ENCODE peak calls at places on chromosomes 6 and 20, in four cellular contexts. T is IMR-90, S is endothelial cell of umbilical vein, A is K562. L is an unnamed sample. For H3K4me1 and H3K9me1, the result is how much of the 10 kb centered on the place peaks cover.

GRCh38 chr6:73710470-73710869 is 14.5 kb downstream of the CD109 start:
- DNase-seq in T (peak), S (peak), A (no peak), L (peak)

GRCh38 chr6:153038378-153038777 is 35.9 kb upstream of the MTRF1L start:
- DNase-seq in A (no peak), S (no peak), T (peak), L (no peak)

GRCh38 chr20:36872857-36873256 is 3.1 kb upstream of the TLDC2 start:
- DNase-seq in S (no peak), A (no peak), T (no peak), L (no peak)

GRCh38 chr6:1796706-1797529 is 187.2 kb downstream of the FOXC1 start:
- DNase-seq in A (no peak), T (peak), S (peak), L (no peak)

GRCh38 chr6:316753-317038 is 24.4 kb downstream of the DUSP22 start:
- DNase-seq in S (no peak), A (no peak), T (no peak), L (no peak)

GRCh38 chr6:108904731-108905130 is 56.5 kb downstream of the ARMC2 start:
- DNase-seq in A (no peak), S (no peak), T (no peak), L (no peak)

GRCh38 chr20:62208805-62209755 is 11.0 kb downstream of the HRH3 start:
- DNase-seq in T (no peak), S (no peak), A (peak), L (no peak)

GRCh38 chr20:32432277-32432676 is 74.1 kb downstream of the ASXL1 start:
- DNase-seq in T (no peak), S (peak), A (no peak), L (no peak)

GRCh38 chr6:108463789-108464188 is 96.9 kb upstream of the FOXO3 start:
- DNase-seq in S (peak), T (no peak), A (no peak), L (no peak)

GRCh38 chr6:138722425-138723371 is 50.9 kb upstream of the CCDC28A start:
- DNase-seq in S (peak), A (no peak), T (peak), L (no peak)

GRCh38 chr6:147287869-147288271 is 83.7 kb downstream of the STXBP5 start:
- DNase-seq in A (no peak), T (peak), S (peak), L (no peak)

GRCh38 chr20:56778765-56779195 is 149.7 kb downstream of the TFAP2C start:
- DNase-seq in A (no peak), T (peak), S (no peak), L (no peak)

GRCh38 chr6:102895683-102896082 is 1502.2 kb downstream of the GRIK2 start:
- DNase-seq in T (no peak), S (no peak), A (no peak), L (no peak)

GRCh38 chr6:14665827-14666724 is 548.5 kb downstream of the CD83 start:
- DNase-seq in A (peak), S (no peak), T (peak), L (peak)

GRCh38 chr6:85192186-85192585 is 257.7 kb upstream of the NT5E start:
- DNase-seq in A (no peak), T (peak), S (peak), L (no peak)

GRCh38 chr6:168340819-168341218 is 21.2 kb upstream of the DACT2 start:
- DNase-seq in A (no peak), S (no peak), T (no peak), L (no peak)

GRCh38 chr6:16276991-16277981 is 38.9 kb downstream of the GMPR start:
- DNase-seq in A (peak), S (peak), T (peak), L (peak)

GRCh38 chr20:8492182-8492581 is 360.1 kb downstream of the PLCB1 start:
- DNase-seq in A (no peak), T (no peak), S (peak), L (no peak)

GRCh38 chr6:41724638-41725501 is 10.5 kb downstream of the TFEB start:
- DNase-seq in S (no peak), T (no peak), A (no peak), L (no peak)

GRCh38 chr6:52371656-52372151 is 9.8 kb downstream of the PAQR8 start:
- DNase-seq in T (no peak), S (no peak), A (no peak), L (no peak)

GRCh38 chr6:139364302-139364981 is 10.0 kb downstream of the CITED2 start:
- DNase-seq in S (peak), T (peak), A (peak), L (no peak)

GRCh38 chr6:94215614-94216013 is 796.3 kb upstream of the EPHA7 start:
- DNase-seq in S (no peak), A (no peak), T (no peak), L (no peak)

GRCh38 chr20:3818155-3819151 is 1.9 kb upstream of the AP5S1 start:
- DNase-seq in A (peak), T (peak), S (peak), L (no peak)

GRCh38 chr6:143195349-143195845 is 134.7 kb downstream of the AIG1 start:
- DNase-seq in T (no peak), A (no peak), S (peak), L (no peak)

GRCh38 chr20:16049478-16050093 is 523.7 kb downstream of the KIF16B start:
- DNase-seq in S (no peak), A (no peak), T (no peak), L (no peak)

GRCh38 chr20:31496761-31497295 is 17.4 kb upstream of the HM13 start:
- DNase-seq in T (no peak), A (no peak), S (no peak), L (no peak)

DNA sequence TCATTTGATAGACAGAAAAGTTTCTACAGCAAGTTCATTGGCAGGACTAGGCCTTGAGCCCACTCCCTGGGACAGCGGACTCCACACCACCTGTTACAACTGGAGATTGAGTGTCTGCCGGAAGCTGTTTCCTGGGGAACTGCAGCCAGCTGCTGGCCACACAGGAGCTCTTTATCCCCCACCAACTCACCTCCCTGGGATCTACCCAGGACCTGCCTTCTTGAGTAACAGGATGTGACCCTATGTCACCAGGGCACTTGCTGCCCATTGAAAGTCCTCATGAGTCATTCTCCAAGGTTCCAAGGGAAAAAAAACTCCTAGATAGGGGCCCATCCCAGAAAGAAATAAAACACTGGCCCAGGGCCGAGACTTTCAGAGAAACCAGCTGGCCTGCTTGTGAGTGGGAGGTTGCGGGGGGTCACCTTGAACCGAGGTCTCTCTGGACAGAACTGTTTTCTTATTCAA is 37.4 kb upstream of the SLC9A8 start:
- DNase-seq in T (peak), S (peak), A (peak), L (no peak)
- H3K4me2 ChIP-seq in T (no peak), S (peak), A (no peak), L (no peak)

DNA sequence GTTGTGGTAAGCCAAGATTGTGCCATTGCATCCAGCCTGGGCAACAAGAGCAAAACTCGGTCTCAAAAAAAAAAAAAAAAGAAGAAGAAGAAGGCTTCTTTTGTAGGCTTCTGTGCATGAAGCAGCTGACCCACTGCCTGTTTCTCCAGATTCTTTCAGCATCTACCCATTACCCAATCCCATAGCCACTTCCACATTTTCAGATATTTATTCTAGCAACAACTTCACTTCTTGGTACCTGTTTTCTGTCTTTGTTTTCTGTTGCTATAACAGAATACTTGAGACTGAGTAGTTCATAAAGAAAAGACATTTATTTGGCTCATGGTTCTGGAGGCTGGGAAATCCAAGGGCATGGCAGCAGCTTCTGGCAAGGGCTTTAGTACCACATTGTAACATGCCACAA is 95.3 kb upstream of the SGK1 start:
- DNase-seq in A (no peak), T (no peak), S (no peak), L (no peak)
- H3K4me1 ChIP-seq in A (under half), T (under half), S (under half), L (under half)

GRCh38 chr6:34799547-34799946 is 7.7 kb downstream of the BLTP3A start:
- DNase-seq in A (no peak), T (no peak), S (no peak), L (no peak)

GRCh38 chr6:34792605-34793500 is 970 bp downstream of the BLTP3A start:
- DNase-seq in S (peak), A (peak), T (peak), L (no peak)

GRCh38 chr6:34793877-34794276 is 2.0 kb downstream of the BLTP3A start:
- DNase-seq in T (no peak), A (no peak), S (no peak), L (no peak)

GRCh38 chr6:34798057-34798456 is 6.2 kb downstream of the BLTP3A start:
- DNase-seq in S (no peak), T (no peak), A (no peak), L (no peak)

GRCh38 chr6:34795836-34796425 is 4.0 kb downstream of the BLTP3A start:
- DNase-seq in A (no peak), S (peak), T (peak), L (no peak)
- H3K9me1 ChIP-seq in A (under half), S (under half), T (under half), L (under half)

GRCh38 chr6:21694168-21694567 is 100.6 kb downstream of the SOX4 start:
- DNase-seq in S (no peak), A (no peak), T (no peak), L (no peak)

GRCh38 chr6:21691685-21692346 is 98.3 kb downstream of the SOX4 start:
- DNase-seq in A (no peak), T (no peak), S (no peak), L (no peak)
- H3K4me2 ChIP-seq in A (no peak), T (no peak), S (no peak), L (no peak)